ENCODE peak calls at places on chromosomes 12 and 14, in five cellular contexts. X is foreskin keratinocyte, Z is astrocyte of the spinal cord, T is thoracic aorta, N is cardiac muscle cell. R is an unnamed sample.

GRCh38 chr12:94336201-94336915 is 123.3 kb downstream of the CEP83 start:
- DNase-seq in X (no peak), Z (no peak), T (no peak), N (no peak), R (peak; percentile 27)

GRCh38 chr14:98028156-98028555 is 1231.0 kb downstream of the VRK1 start:
- DNase-seq in X (no peak), Z (no peak), T (no peak), N (no peak), R (no peak)

GRCh38 chr14:41606249-41607118 is at the start of gene LRFN5:
- DNase-seq in X (no peak), Z (peak; percentile 54), T (no peak), N (peak; percentile 69), R (peak; percentile 32)

GRCh38 chr12:1836241-1836803 is 16.0 kb downstream of the LRTM2 start:
- DNase-seq in X (no peak), Z (no peak), T (no peak), N (no peak), R (no peak)

GRCh38 chr12:78018146-78018910 is 187.6 kb downstream of the NAV3 start:
- DNase-seq in X (no peak), Z (peak; percentile 44), T (no peak), N (peak; percentile 4), R (no peak)

GRCh38 chr12:60501124-60501729 is 905.4 kb downstream of the SLC16A7 start:
- DNase-seq in X (no peak), Z (peak; percentile 61), T (no peak), N (peak; percentile 44), R (peak; percentile 4)

GRCh38 chr12:78088391-78088832 is 257.7 kb downstream of the NAV3 start:
- DNase-seq in X (no peak), Z (peak; percentile 37), T (no peak), N (no peak), R (no peak)

GRCh38 chr14:73143003-73143402 is 6.7 kb downstream of the PSEN1 start:
- DNase-seq in X (no peak), Z (no peak), T (no peak), N (no peak), R (no peak)

GRCh38 chr12:5487971-5488955 is 56.4 kb downstream of the NTF3 start:
- DNase-seq in X (no peak), Z (peak; percentile 32), T (no peak), N (no peak), R (no peak)

GRCh38 chr12:6962285-6963015 is 8.0 kb downstream of the PHB2 start:
- DNase-seq in X (no peak), Z (no peak), T (no peak), N (peak; percentile 9), R (no peak)

GRCh38 chr12:32115404-32116104 is 8.9 kb downstream of the BICD1 start:
- DNase-seq in X (peak; percentile 88), Z (peak; percentile 99), T (peak; percentile 83), N (no peak), R (peak; percentile 97)

GRCh38 chr14:81464253-81465001 is 64.3 kb upstream of the STON2 start:
- DNase-seq in X (no peak), Z (peak; percentile 71), T (no peak), N (peak; percentile 65), R (peak; percentile 58)

GRCh38 chr12:52630609-52631200 is 12.3 kb upstream of the KRT73 start:
- DNase-seq in X (no peak), Z (no peak), T (no peak), N (no peak), R (no peak)

GRCh38 chr12:121697093-121697698 is 15.4 kb upstream of the TMEM120B start:
- DNase-seq in X (no peak), Z (peak; percentile 63), T (no peak), N (peak; percentile 75), R (peak; percentile 60)
- TF ChIP-seq CTCF in X (peak; percentile 80), Z (no peak), T (peak; percentile 62), N (peak; percentile 35), R (peak; percentile 35)

DNA sequence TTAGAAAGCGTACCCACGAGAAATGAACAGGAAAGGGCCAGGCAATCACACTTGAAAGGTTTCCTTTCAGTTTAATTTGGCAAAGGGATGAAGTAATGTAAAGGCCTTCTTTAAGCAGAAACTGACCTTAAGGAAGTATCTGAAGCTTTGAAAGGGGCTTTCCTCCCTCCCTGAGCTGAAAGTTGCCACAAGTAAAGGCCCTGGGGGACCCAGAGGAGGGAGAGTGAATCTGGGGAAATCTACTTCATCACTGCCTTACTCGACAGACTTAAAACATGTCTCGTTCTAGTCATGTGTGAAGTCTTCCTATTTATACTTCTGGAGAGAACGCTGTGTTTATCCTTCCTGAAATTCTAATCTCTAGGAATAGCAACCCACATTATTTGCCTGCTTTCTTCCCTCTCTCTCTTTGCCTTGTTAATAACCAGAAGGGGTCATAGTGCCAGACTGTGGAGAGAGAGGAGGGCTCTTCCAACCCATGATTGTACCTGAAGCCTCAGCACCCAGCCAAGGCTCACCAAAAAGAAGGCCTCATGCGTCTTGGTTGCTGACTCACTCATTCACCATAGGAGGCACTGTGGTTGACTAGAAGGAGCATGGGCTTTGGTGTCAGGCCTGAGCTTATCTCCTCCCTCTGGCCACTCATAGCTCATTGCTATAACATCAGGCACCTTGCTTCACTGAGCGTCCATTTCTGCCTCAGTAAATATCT is 10.2 kb upstream of the GPX2 start:
- DNase-seq in X (no peak), Z (peak; percentile 32), T (no peak), N (no peak), R (no peak)
- TF ChIP-seq CTCF in X (no peak), Z (peak; percentile 12), T (no peak), N (no peak), R (no peak)

GRCh38 chr12:9033244-9033887 is 44.0 kb downstream of the KLRG1 start:
- DNase-seq in X (no peak), Z (no peak), T (no peak), N (no peak), R (no peak)

GRCh38 chr12:9034095-9034494 is 44.7 kb downstream of the KLRG1 start:
- DNase-seq in X (no peak), Z (no peak), T (no peak), N (no peak), R (no peak)

GRCh38 chr12:9036227-9036626 is 46.9 kb downstream of the KLRG1 start:
- DNase-seq in X (no peak), Z (no peak), T (no peak), N (no peak), R (no peak)

GRCh38 chr12:9030776-9031175 is 41.4 kb downstream of the KLRG1 start:
- DNase-seq in X (no peak), Z (no peak), T (no peak), N (no peak), R (no peak)

DNA sequence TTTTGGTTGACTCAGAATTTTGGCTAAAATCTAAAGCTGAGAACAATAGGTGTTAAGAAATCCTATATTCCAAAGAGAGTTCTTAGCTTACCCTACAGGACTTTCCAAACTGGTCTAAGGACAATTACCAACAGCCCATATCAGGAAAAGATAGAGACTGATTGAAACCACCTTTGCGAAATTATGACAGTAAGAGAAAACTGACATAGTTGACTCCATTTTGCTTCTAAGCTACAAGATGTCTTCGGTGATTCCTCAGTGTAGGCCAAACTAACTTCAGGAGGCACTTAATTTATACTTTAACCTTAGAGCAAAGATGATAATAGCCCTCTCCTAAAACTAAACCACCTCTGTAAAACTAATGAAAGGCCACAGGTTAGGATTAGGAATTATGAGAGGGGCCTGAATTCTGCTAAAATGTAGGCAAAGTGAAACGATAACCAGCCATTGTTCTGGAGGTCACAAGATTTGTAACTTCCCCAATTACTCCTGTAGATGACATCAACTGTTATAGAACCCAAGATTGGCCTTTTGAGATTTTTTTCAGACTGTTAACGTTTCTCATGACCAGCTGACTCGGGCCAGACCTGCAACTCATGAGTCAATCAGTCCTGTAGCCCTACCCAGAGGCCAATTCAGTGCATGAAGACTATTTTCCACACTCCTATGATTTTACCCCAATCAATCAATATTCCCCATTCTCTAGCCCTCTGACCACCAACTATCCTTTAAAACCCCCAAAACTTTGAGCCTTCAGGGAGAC is 43.0 kb downstream of the KLRG1 start:
- DNase-seq in X (no peak), Z (no peak), T (no peak), N (no peak), R (peak; percentile 19)
- TF ChIP-seq CTCF in X (no peak), Z (no peak), T (no peak), N (no peak), R (no peak)

DNA sequence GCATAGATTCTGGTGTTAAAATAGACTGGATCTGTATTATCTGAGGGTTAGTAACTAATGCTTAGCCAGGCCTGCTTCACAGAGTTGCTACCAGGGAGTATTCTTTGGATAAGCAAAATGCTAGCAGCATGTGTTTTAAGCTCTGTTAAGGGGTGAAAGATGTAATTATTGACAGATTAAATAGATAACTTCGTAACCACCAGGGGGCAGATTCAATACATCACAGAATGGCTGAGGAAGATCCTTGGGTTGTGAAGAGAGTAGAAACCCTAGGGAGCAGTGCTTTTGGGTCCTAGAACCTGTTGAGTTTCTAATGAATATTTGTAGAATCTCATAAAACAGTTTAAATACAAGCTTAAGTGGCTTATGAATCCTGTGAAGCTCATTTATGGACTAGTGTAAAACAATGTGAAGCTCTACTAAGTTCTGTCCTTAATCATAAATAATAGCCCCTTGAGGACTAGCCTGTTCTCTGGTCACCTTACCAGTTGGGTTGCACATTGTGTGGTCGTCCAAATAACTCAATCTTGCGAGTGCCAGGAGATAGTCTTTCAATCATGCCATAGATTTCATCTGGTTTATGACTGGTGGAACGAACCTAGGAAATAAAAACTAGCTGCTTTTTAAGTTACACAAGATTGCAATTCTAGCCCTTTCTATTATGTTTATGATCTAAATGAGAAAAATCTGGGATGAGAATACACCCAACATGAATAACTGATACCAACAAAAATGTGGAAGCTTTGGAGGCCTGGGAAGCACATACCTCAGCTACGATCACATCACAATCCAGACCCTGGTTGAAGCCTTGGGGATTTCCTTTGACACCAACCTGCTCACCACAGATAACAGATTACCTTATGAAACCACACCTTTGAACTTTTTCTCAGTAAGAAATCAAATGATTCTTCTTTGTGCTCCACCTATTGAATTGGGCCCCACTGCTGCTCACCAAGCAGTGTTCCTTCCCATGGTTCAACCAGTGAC is 12.3 kb downstream of the METTL3 start:
- DNase-seq in X (no peak), Z (peak; percentile 50), T (no peak), N (peak; percentile 76), R (peak; percentile 62)
- TF ChIP-seq CTCF in X (peak; percentile 68), Z (peak; percentile 42), T (peak; percentile 45), N (peak; percentile 37), R (peak; percentile 52)

GRCh38 chr12:71551529-71551928 is 111.9 kb downstream of the LGR5 start:
- DNase-seq in X (no peak), Z (peak; percentile 20), T (no peak), N (no peak), R (peak; percentile 33)
- TF ChIP-seq CTCF in X (peak; percentile 63), Z (peak; percentile 43), T (peak; percentile 23), N (peak; percentile 59), R (peak; percentile 48)

GRCh38 chr12:56158926-56159461 is 835 bp downstream of the MYL6 start:
- DNase-seq in X (no peak), Z (peak; percentile 70), T (peak; percentile 69), N (peak; percentile 90), R (peak; percentile 80)
- TF ChIP-seq CTCF in X (no peak), Z (no peak), T (no peak), N (no peak), R (no peak)

DNA sequence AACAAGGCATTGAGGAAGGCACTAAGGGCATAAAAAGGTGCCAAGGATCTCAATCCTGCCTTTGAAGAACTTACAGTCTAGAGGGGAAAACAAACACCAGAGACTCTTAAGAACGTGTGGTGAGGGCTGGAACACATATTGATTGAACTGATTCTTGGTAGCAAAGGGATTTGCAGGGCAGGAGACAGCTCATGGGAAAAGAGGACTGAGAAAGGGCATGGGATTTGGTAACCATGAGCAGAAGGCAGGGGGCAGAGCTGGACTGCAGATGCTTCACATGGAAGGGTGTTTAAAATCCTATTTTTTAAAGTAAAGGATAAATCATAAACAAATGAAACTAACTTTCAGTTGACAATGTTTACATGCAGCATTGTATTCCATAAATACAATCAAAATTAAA is 203.1 kb downstream of the ITPR2 start:
- DNase-seq in X (no peak), Z (peak; percentile 63), T (no peak), N (no peak), R (no peak)
- TF ChIP-seq CTCF in X (peak; percentile 45), Z (peak; percentile 61), T (no peak), N (peak; percentile 44), R (no peak)